ENCODE peak calls at places on chromosomes 2 and 18, in ten cellular contexts. One of them, this sample, is unnamed.

GRCh38 chr2:216536725-216537124 is 38.1 kb downstream of the RPL37A start:
- DNase-seq in stimulated activated CD8-positive, alpha-beta memory T cell treated with anti-CD3 and anti-CD28 coated beads, Interleukin-15, amount 100 ng/mL, for 24 hours: no peak
- DNase-seq in Kasumi-1: no peak
- DNase-seq in fibroblast of gingiva: peak; percentile 55
- DNase-seq in activated B cell treated with CpG ODN at 0.5 μM for 24 hours: no peak
- DNase-seq in activated CD4-positive, alpha-beta T cell treated with anti-CD3 and anti-CD28 coated beads for 24 hours: no peak
- DNase-seq in NCI-H510A treated with DMSO at 0.1 percent for 48 hours: peak; percentile 51
- DNase-seq in CD4-positive, CD25-positive, alpha-beta regulatory T cell: no peak
- DNase-seq in stimulated activated naive B cell treated with anti-CD40 and anti-IgM and Interleukin-4, amounts not matched to agents 10 μg/mL and 1 μg/mL and 100 μg/mL, for 72 hours: no peak
- DNase-seq in Calu3: no peak
- DNase-seq in this sample: peak; percentile 82

GRCh38 chr2:95296036-95296435 is 1.1 kb upstream of the KCNIP3 start:
- DNase-seq in stimulated activated CD8-positive, alpha-beta memory T cell treated with anti-CD3 and anti-CD28 coated beads, Interleukin-15, amount 100 ng/mL, for 24 hours: no peak
- DNase-seq in Kasumi-1: no peak
- DNase-seq in fibroblast of gingiva: no peak
- DNase-seq in activated B cell treated with CpG ODN at 0.5 μM for 24 hours: no peak
- DNase-seq in activated CD4-positive, alpha-beta T cell treated with anti-CD3 and anti-CD28 coated beads for 24 hours: no peak
- DNase-seq in NCI-H510A treated with DMSO at 0.1 percent for 48 hours: no peak
- DNase-seq in CD4-positive, CD25-positive, alpha-beta regulatory T cell: no peak
- DNase-seq in stimulated activated naive B cell treated with anti-CD40 and anti-IgM and Interleukin-4, amounts not matched to agents 10 μg/mL and 1 μg/mL and 100 μg/mL, for 72 hours: no peak
- DNase-seq in Calu3: no peak
- DNase-seq in this sample: no peak

GRCh38 chr18:2486426-2486825 is 84.9 kb downstream of the METTL4 start:
- DNase-seq in stimulated activated CD8-positive, alpha-beta memory T cell treated with anti-CD3 and anti-CD28 coated beads, Interleukin-15, amount 100 ng/mL, for 24 hours: no peak
- DNase-seq in Kasumi-1: no peak
- DNase-seq in fibroblast of gingiva: no peak
- DNase-seq in activated B cell treated with CpG ODN at 0.5 μM for 24 hours: no peak
- DNase-seq in activated CD4-positive, alpha-beta T cell treated with anti-CD3 and anti-CD28 coated beads for 24 hours: no peak
- DNase-seq in NCI-H510A treated with DMSO at 0.1 percent for 48 hours: no peak
- DNase-seq in CD4-positive, CD25-positive, alpha-beta regulatory T cell: no peak
- DNase-seq in stimulated activated naive B cell treated with anti-CD40 and anti-IgM and Interleukin-4, amounts not matched to agents 10 μg/mL and 1 μg/mL and 100 μg/mL, for 72 hours: no peak
- DNase-seq in Calu3: no peak
- DNase-seq in this sample: no peak

GRCh38 chr2:10814571-10815331 is 2.2 kb upstream of the PDIA6 start:
- DNase-seq in stimulated activated CD8-positive, alpha-beta memory T cell treated with anti-CD3 and anti-CD28 coated beads, Interleukin-15, amount 100 ng/mL, for 24 hours: no peak
- DNase-seq in Kasumi-1: peak; percentile 15
- DNase-seq in fibroblast of gingiva: peak; percentile 3
- DNase-seq in activated B cell treated with CpG ODN at 0.5 μM for 24 hours: no peak
- DNase-seq in activated CD4-positive, alpha-beta T cell treated with anti-CD3 and anti-CD28 coated beads for 24 hours: no peak
- DNase-seq in NCI-H510A treated with DMSO at 0.1 percent for 48 hours: no peak
- DNase-seq in CD4-positive, CD25-positive, alpha-beta regulatory T cell: no peak
- DNase-seq in stimulated activated naive B cell treated with anti-CD40 and anti-IgM and Interleukin-4, amounts not matched to agents 10 μg/mL and 1 μg/mL and 100 μg/mL, for 72 hours: no peak
- DNase-seq in Calu3: no peak
- DNase-seq in this sample: no peak

GRCh38 chr2:218799990-218800389 is 18.0 kb downstream of the CYP27A1 start:
- DNase-seq in stimulated activated CD8-positive, alpha-beta memory T cell treated with anti-CD3 and anti-CD28 coated beads, Interleukin-15, amount 100 ng/mL, for 24 hours: no peak
- DNase-seq in Kasumi-1: no peak
- DNase-seq in fibroblast of gingiva: no peak
- DNase-seq in activated B cell treated with CpG ODN at 0.5 μM for 24 hours: no peak
- DNase-seq in activated CD4-positive, alpha-beta T cell treated with anti-CD3 and anti-CD28 coated beads for 24 hours: no peak
- DNase-seq in NCI-H510A treated with DMSO at 0.1 percent for 48 hours: no peak
- DNase-seq in CD4-positive, CD25-positive, alpha-beta regulatory T cell: no peak
- DNase-seq in stimulated activated naive B cell treated with anti-CD40 and anti-IgM and Interleukin-4, amounts not matched to agents 10 μg/mL and 1 μg/mL and 100 μg/mL, for 72 hours: no peak
- DNase-seq in Calu3: no peak
- DNase-seq in this sample: peak; percentile 79

GRCh38 chr2:95356821-95357700 is 45.4 kb upstream of the FAHD2A start:
- DNase-seq in stimulated activated CD8-positive, alpha-beta memory T cell treated with anti-CD3 and anti-CD28 coated beads, Interleukin-15, amount 100 ng/mL, for 24 hours: no peak
- DNase-seq in Kasumi-1: no peak
- DNase-seq in fibroblast of gingiva: no peak
- DNase-seq in activated B cell treated with CpG ODN at 0.5 μM for 24 hours: no peak
- DNase-seq in activated CD4-positive, alpha-beta T cell treated with anti-CD3 and anti-CD28 coated beads for 24 hours: no peak
- DNase-seq in NCI-H510A treated with DMSO at 0.1 percent for 48 hours: no peak
- DNase-seq in CD4-positive, CD25-positive, alpha-beta regulatory T cell: no peak
- DNase-seq in stimulated activated naive B cell treated with anti-CD40 and anti-IgM and Interleukin-4, amounts not matched to agents 10 μg/mL and 1 μg/mL and 100 μg/mL, for 72 hours: no peak
- DNase-seq in Calu3: no peak
- DNase-seq in this sample: no peak

GRCh38 chr2:47323009-47323821 is 79.7 kb upstream of the MSH2 start:
- DNase-seq in stimulated activated CD8-positive, alpha-beta memory T cell treated with anti-CD3 and anti-CD28 coated beads, Interleukin-15, amount 100 ng/mL, for 24 hours: peak; percentile 37
- DNase-seq in Kasumi-1: peak; percentile 91
- DNase-seq in fibroblast of gingiva: peak; percentile 52
- DNase-seq in activated B cell treated with CpG ODN at 0.5 μM for 24 hours: peak; percentile 73
- DNase-seq in activated CD4-positive, alpha-beta T cell treated with anti-CD3 and anti-CD28 coated beads for 24 hours: peak; percentile 58
- DNase-seq in NCI-H510A treated with DMSO at 0.1 percent for 48 hours: peak; percentile 75
- DNase-seq in CD4-positive, CD25-positive, alpha-beta regulatory T cell: peak; percentile 46
- DNase-seq in stimulated activated naive B cell treated with anti-CD40 and anti-IgM and Interleukin-4, amounts not matched to agents 10 μg/mL and 1 μg/mL and 100 μg/mL, for 72 hours: peak; percentile 72
- DNase-seq in Calu3: peak; percentile 85
- DNase-seq in this sample: peak; percentile 51

GRCh38 chr2:73770725-73771124 is 9.2 kb downstream of the DUSP11 start:
- DNase-seq in stimulated activated CD8-positive, alpha-beta memory T cell treated with anti-CD3 and anti-CD28 coated beads, Interleukin-15, amount 100 ng/mL, for 24 hours: no peak
- DNase-seq in Kasumi-1: no peak
- DNase-seq in fibroblast of gingiva: no peak
- DNase-seq in activated B cell treated with CpG ODN at 0.5 μM for 24 hours: no peak
- DNase-seq in activated CD4-positive, alpha-beta T cell treated with anti-CD3 and anti-CD28 coated beads for 24 hours: no peak
- DNase-seq in NCI-H510A treated with DMSO at 0.1 percent for 48 hours: no peak
- DNase-seq in CD4-positive, CD25-positive, alpha-beta regulatory T cell: no peak
- DNase-seq in stimulated activated naive B cell treated with anti-CD40 and anti-IgM and Interleukin-4, amounts not matched to agents 10 μg/mL and 1 μg/mL and 100 μg/mL, for 72 hours: no peak
- DNase-seq in Calu3: no peak
- DNase-seq in this sample: no peak

GRCh38 chr2:27291865-27292264 is 9.6 kb downstream of the TRIM54 start:
- DNase-seq in stimulated activated CD8-positive, alpha-beta memory T cell treated with anti-CD3 and anti-CD28 coated beads, Interleukin-15, amount 100 ng/mL, for 24 hours: no peak
- DNase-seq in Kasumi-1: no peak
- DNase-seq in fibroblast of gingiva: no peak
- DNase-seq in activated B cell treated with CpG ODN at 0.5 μM for 24 hours: no peak
- DNase-seq in activated CD4-positive, alpha-beta T cell treated with anti-CD3 and anti-CD28 coated beads for 24 hours: no peak
- DNase-seq in NCI-H510A treated with DMSO at 0.1 percent for 48 hours: no peak
- DNase-seq in CD4-positive, CD25-positive, alpha-beta regulatory T cell: no peak
- DNase-seq in stimulated activated naive B cell treated with anti-CD40 and anti-IgM and Interleukin-4, amounts not matched to agents 10 μg/mL and 1 μg/mL and 100 μg/mL, for 72 hours: no peak
- DNase-seq in Calu3: no peak
- DNase-seq in this sample: peak; percentile 31

GRCh38 chr2:196592912-196593881 is 46.3 kb upstream of the CCDC150 start:
- DNase-seq in stimulated activated CD8-positive, alpha-beta memory T cell treated with anti-CD3 and anti-CD28 coated beads, Interleukin-15, amount 100 ng/mL, for 24 hours: no peak
- DNase-seq in Kasumi-1: peak; percentile 31
- DNase-seq in fibroblast of gingiva: peak; percentile 69
- DNase-seq in activated B cell treated with CpG ODN at 0.5 μM for 24 hours: peak; percentile 20
- DNase-seq in activated CD4-positive, alpha-beta T cell treated with anti-CD3 and anti-CD28 coated beads for 24 hours: peak; percentile 5
- DNase-seq in NCI-H510A treated with DMSO at 0.1 percent for 48 hours: peak; percentile 62
- DNase-seq in CD4-positive, CD25-positive, alpha-beta regulatory T cell: no peak
- DNase-seq in stimulated activated naive B cell treated with anti-CD40 and anti-IgM and Interleukin-4, amounts not matched to agents 10 μg/mL and 1 μg/mL and 100 μg/mL, for 72 hours: no peak
- DNase-seq in Calu3: peak; percentile 53
- DNase-seq in this sample: peak; percentile 17

This sample was measured in amniotic epithelial cell.